ENCODE peak calls at places on chromosome 7, in five cellular contexts. X, N, A, M and E are unnamed samples.

GRCh38 chr7:42588876-42589275 is 323.0 kb downstream of the C7orf25 start:
- DNase-seq in X (no peak), N (no peak), A (no peak), M (no peak), E (no peak)

GRCh38 chr7:71220210-71220695 is 88.3 kb downstream of the GALNT17 start:
- DNase-seq in X (peak), N (no peak), A (no peak), M (no peak), E (no peak)

GRCh38 chr7:81114682-81115081 is 195.8 kb upstream of the SEMA3C start:
- DNase-seq in X (no peak), N (no peak), A (no peak), M (no peak), E (no peak)

GRCh38 chr7:129213828-129214227 is 11.0 kb upstream of the AHCYL2 start:
- DNase-seq in X (peak), N (no peak), A (no peak), M (peak), E (no peak)

GRCh38 chr7:36348256-36348655 is 41.4 kb upstream of the ANLN start:
- DNase-seq in X (peak), N (no peak), A (no peak), M (no peak), E (no peak)

GRCh38 chr7:55144955-55145342 is 126.1 kb downstream of the EGFR start:
- DNase-seq in X (no peak), N (no peak), A (no peak), M (no peak), E (no peak)

GRCh38 chr7:36286688-36287087 is 103.0 kb upstream of the ANLN start:
- DNase-seq in X (no peak), N (no peak), A (no peak), M (no peak), E (no peak)

GRCh38 chr7:98157761-98158160 is 51.1 kb downstream of the LMTK2 start:
- DNase-seq in X (no peak), N (no peak), A (no peak), M (no peak), E (no peak)

GRCh38 chr7:55377162-55377810 is 12.1 kb downstream of the LANCL2 start:
- DNase-seq in X (no peak), N (no peak), A (no peak), M (no peak), E (no peak)

GRCh38 chr7:92177362-92177761 is 1.6 kb downstream of the LRRD1 start:
- DNase-seq in X (peak), N (no peak), A (no peak), M (peak), E (no peak)

GRCh38 chr7:150425670-150426069 is 24.8 kb upstream of the GIMAP8 start:
- DNase-seq in X (no peak), N (no peak), A (no peak), M (no peak), E (no peak)

GRCh38 chr7:39509441-39509840 is 56.8 kb upstream of the YAE1 start:
- DNase-seq in X (no peak), N (no peak), A (no peak), M (no peak), E (no peak)

GRCh38 chr7:130500463-130500862 is 8.6 kb downstream of the MEST start:
- DNase-seq in X (no peak), N (no peak), A (no peak), M (no peak), E (no peak)

GRCh38 chr7:28128608-28129007 is 52.0 kb downstream of the JAZF1 start:
- DNase-seq in X (peak), N (no peak), A (no peak), M (no peak), E (no peak)

GRCh38 chr7:44796034-44796503 is 412 bp upstream of the PPIA start:
- DNase-seq in X (peak), N (no peak), A (no peak), M (peak), E (no peak)

GRCh38 chr7:71255537-71256178 is 123.7 kb downstream of the GALNT17 start:
- DNase-seq in X (no peak), N (no peak), A (no peak), M (no peak), E (no peak)

GRCh38 chr7:19116121-19117080 is 1.0 kb downstream of the TWIST1 start:
- DNase-seq in X (peak), N (no peak), A (no peak), M (peak), E (no peak)

GRCh38 chr7:116812905-116813304 is 49.5 kb upstream of the CAPZA2 start:
- DNase-seq in X (no peak), N (no peak), A (no peak), M (no peak), E (no peak)

GRCh38 chr7:116970148-116970910 is 17.0 kb downstream of the ST7 start:
- DNase-seq in X (no peak), N (no peak), A (no peak), M (no peak), E (no peak)

GRCh38 chr7:74542558-74543117 is 88.9 kb downstream of the GTF2IRD1 start:
- DNase-seq in X (no peak), N (no peak), A (no peak), M (peak), E (no peak)

GRCh38 chr7:120216947-120217346 is 56.0 kb upstream of the KCND2 start:
- DNase-seq in X (no peak), N (no peak), A (no peak), M (no peak), E (no peak)